ENCODE peak calls at places on chromosomes 4 and X, in ten cellular contexts. X is stomach, S is esophagus muscularis mucosa, R is HCT116, A is lower leg skin, K is A549, U is heart left ventricle, M is GM12892, J is suprapubic skin, H is transverse colon. E is an unnamed sample.

GRCh38 chr4:76689079-76689817 is 208.7 kb downstream of the SOWAHB start:
- DNase-seq in A (no peak), U (peak), H (peak), K (peak), S (no peak), M (peak), R (peak), X (peak), J (no peak), E (peak)

GRCh38 chr4:172134536-172134935 is 321.3 kb downstream of the GALNTL6 start:
- DNase-seq in K (no peak), S (no peak), A (no peak), U (no peak), M (no peak), J (no peak), X (no peak), R (no peak), H (no peak), E (no peak)

GRCh38 chr4:12827966-12828365 is 656.2 kb downstream of the RAB28 start:
- DNase-seq in U (no peak), S (no peak), K (no peak), R (no peak), X (no peak), H (no peak), J (no peak), M (no peak), A (no peak), E (no peak)

GRCh38 chr4:94711635-94712034 is 46.1 kb upstream of the BMPR1B start:
- DNase-seq in X (no peak), M (no peak), J (no peak), R (no peak), H (no peak), S (no peak), K (no peak), A (no peak), U (no peak), E (no peak)

GRCh38 chr4:84319124-84319523 is 180.0 kb downstream of the NKX6-1 start:
- DNase-seq in M (no peak), X (no peak), H (no peak), A (no peak), K (peak), R (no peak), S (no peak), J (no peak), U (no peak), E (no peak)

GRCh38 chr4:67393699-67394281 is 151.5 kb downstream of the CENPC start:
- DNase-seq in H (no peak), R (peak), M (no peak), A (no peak), X (no peak), J (no peak), K (peak), S (no peak), U (no peak), E (no peak)

GRCh38 chr4:47287735-47288134 is 175.8 kb downstream of the COMMD8 start:
- DNase-seq in A (no peak), S (no peak), X (no peak), K (no peak), U (no peak), M (no peak), J (no peak), H (no peak), R (no peak), E (peak)

GRCh38 chrX:85052207-85052606 is 48.5 kb downstream of the APOOL start:
- DNase-seq in H (no peak), J (no peak), M (no peak), S (no peak), U (no peak), K (no peak), A (no peak), R (no peak), X (no peak), E (no peak)

GRCh38 chr4:157804169-157804543 is 368.7 kb downstream of the GASK1B start:
- DNase-seq in J (no peak), R (no peak), H (no peak), X (no peak), M (no peak), U (no peak), K (no peak), S (no peak), A (no peak), E (no peak)

DNA sequence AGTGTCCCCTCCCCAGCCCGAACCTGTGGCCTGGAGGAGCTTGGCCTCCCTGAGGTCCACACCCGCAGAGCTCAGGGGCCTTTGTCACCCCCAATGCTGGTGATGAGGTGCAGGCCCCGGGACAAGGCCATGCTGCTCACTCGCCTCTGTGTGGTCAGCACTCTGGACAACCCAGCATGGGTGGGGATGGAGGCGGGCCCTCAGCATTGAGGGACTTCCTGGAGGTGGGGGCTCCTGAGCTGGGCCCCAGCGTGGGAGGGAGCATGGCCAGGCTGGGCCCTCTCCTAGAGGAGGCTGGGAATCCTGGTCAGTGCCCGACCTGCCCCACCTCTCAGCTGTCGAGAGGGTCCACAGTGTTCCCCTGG is 30.6 kb downstream of the TACC3 start:
- DNase-seq in X (no peak), M (no peak), J (no peak), H (no peak), K (no peak), S (no peak), A (no peak), U (no peak), R (no peak), E (no peak)
- TF ChIP-seq POLR2A in X (no peak), M (no peak), J (no peak), H (no peak), K (no peak), S (no peak), A (no peak), U (no peak), R (no peak), E (no peak)

GRCh38 chrX:153973127-153974002 is 811 bp downstream of the TMEM187 start:
- DNase-seq in X (no peak), J (no peak), U (no peak), A (no peak), H (no peak), M (no peak), S (no peak), K (no peak), R (no peak), E (no peak)
- TF ChIP-seq POLR2A in X (no peak), J (no peak), U (no peak), A (no peak), H (peak), M (no peak), S (no peak), K (no peak), R (no peak), E (no peak)

DNA sequence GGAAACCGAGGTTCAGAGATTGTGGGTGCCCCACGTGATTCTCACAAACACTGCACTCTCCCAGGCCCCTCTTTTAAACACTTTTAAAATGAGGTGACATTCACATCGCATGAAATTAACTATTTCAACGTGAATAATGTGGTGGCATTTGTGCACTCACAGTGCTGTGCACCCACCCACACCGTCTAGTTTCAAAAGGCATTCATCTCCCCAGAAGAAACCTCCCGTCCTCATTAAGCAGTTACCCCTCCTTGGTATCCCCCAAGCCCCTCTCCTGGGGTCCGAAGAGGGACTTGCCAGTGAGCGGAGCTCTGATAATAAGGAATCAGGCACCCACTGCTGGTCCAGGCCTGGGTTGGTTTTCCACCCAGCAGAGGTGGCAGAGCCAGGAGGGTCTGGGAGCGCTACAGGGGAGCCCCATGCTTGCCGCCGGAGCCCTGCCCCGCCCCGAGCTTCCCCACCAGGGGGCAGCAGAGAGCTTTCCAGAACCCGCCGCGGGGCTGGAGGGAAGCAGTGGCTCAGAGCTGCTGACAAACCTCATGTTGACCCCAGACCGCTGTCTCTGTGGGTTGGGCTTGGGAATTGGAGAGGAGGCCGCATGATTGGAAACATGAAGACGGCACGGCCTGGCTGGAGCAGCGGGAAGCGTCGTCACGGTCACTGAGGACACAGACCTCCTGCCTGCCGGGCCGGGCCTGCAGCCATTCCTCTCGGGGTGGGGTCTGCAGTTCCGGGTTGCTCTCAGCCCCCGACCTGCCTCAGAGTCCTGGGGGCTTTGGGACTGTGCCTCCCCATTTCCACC is 27.5 kb upstream of the HTRA3 start:
- DNase-seq in K (peak), M (peak), U (peak), X (peak), S (peak), A (peak), R (peak), H (peak), J (peak), E (peak)
- TF ChIP-seq POLR2A in K (no peak), M (no peak), U (no peak), X (no peak), S (no peak), A (no peak), R (no peak), H (no peak), J (no peak), E (no peak)

DNA sequence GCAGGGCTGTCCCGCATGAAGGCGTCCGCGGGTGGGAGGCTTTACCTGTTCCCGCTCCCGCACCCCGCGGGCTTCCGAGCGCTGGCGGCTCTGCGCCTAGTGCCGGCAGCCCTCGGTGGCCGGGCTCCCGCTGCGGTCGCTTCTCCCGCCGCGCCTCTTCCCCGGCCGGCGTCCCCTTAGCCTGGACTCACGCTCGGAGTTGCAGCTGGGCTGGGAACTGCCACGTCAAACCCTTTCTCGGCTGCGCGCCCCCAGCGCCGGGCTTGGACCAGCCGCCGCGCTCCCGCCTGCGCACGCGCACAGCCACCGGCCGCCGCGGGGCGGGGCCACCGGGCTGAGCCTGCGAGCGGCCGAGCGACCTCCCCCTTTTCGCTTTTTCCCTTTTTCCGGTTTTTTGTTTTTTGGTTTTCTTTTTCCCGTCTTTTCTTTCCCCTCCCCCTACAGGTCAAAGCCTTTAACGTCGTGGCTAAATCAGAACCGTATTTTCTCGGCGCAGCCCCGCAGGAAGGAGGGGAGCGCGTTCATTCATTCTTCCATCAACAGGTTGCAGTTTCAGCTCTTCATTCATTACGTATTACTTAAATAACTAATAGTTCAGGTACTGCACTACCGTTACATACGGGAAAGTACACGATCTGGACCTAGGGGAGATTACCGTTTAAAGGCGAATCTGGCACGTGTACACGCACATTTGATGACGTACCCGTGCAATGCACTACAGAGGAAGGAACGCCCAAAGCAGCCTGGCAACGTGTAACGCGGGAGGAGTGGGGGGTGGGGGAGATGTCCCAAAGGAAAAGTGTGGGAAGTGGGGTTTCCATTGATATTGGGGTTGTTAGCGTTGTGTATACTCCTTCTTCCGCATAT is at the start of gene SEC24D:
- DNase-seq in J (peak), R (peak), K (peak), S (peak), A (peak), U (peak), X (peak), M (peak), H (peak), E (peak)
- TF ChIP-seq POLR2A in J (no peak), R (peak), K (no peak), S (peak), A (peak), U (no peak), X (no peak), M (peak), H (peak), E (peak)

GRCh38 chr4:2262145-2262943 is 435 bp upstream of the MXD4 start:
- DNase-seq in X (peak), J (peak), A (peak), U (peak), H (peak), M (peak), S (peak), R (peak), K (peak), E (peak)
- TF ChIP-seq POLR2A in X (no peak), J (no peak), A (peak), U (peak), H (peak), M (peak), S (peak), R (peak), K (peak), E (peak)

DNA sequence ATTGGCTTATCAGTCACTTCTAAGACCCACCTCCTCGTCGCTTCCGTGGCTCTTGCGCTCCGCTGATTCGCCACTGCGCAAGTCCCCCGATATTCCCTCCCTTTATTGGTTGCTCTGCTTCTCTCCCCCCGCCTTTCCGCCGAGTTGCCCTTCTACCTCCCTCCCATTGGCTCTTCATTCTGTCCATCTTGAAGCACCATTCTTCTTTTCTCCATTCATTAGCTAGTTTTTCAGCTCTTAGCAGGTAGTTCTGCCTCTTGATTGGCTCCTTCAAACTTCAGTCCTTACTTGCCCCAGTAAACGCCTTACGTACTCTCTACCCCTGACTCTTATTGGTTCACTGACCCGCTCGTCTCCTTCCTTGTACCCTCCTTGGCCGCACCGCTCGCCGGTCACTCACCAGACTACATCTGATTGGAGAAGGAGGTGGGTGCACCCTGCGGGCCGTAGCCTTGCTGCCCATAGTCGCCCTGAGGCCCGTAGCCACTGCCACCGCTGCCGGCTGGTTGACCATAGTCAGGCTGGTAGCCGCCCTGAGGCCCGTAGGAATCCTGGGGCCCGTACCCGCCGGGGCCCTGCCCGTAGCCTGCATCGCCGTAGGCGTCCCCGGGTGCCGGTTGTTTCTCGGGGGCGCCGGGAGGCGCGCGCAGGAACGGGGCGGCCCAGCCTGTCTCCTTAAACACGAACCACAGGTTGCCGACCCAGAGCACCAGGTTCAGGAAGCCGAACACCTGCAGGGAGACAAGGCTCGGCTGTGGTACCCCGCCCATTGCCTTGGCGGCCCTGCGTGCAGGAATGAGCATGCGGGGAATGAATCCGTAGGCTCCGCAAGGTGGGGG is 5.1 kb upstream of the PRICKLE3 start:
- DNase-seq in H (peak), U (peak), S (peak), A (peak), J (peak), M (peak), X (peak), R (peak), K (peak), E (peak)
- TF ChIP-seq POLR2A in H (peak), U (no peak), S (peak), A (no peak), J (no peak), M (peak), X (no peak), R (peak), K (peak), E (peak)

GRCh38 chr4:185395956-185396723 is 416 bp upstream of the LRP2BP start:
- DNase-seq in J (peak), A (peak), R (peak), K (peak), S (peak), X (peak), M (peak), U (peak), H (peak), E (peak)

GRCh38 chr4:185395255-185395955 is at the start of gene LRP2BP:
- DNase-seq in J (no peak), M (no peak), U (no peak), H (no peak), S (no peak), X (no peak), K (no peak), A (no peak), R (no peak), E (no peak)

GRCh38 chr4:185394568-185395254 is 1.0 kb downstream of the LRP2BP start:
- DNase-seq in J (no peak), R (no peak), K (no peak), U (no peak), H (no peak), A (no peak), M (no peak), X (no peak), S (no peak), E (no peak)

GRCh38 chr4:185398618-185399017 is 2.0 kb downstream of the ANKRD37 start:
- DNase-seq in H (no peak), M (no peak), R (no peak), K (no peak), X (no peak), S (no peak), A (no peak), U (no peak), J (no peak), E (no peak)

DNA sequence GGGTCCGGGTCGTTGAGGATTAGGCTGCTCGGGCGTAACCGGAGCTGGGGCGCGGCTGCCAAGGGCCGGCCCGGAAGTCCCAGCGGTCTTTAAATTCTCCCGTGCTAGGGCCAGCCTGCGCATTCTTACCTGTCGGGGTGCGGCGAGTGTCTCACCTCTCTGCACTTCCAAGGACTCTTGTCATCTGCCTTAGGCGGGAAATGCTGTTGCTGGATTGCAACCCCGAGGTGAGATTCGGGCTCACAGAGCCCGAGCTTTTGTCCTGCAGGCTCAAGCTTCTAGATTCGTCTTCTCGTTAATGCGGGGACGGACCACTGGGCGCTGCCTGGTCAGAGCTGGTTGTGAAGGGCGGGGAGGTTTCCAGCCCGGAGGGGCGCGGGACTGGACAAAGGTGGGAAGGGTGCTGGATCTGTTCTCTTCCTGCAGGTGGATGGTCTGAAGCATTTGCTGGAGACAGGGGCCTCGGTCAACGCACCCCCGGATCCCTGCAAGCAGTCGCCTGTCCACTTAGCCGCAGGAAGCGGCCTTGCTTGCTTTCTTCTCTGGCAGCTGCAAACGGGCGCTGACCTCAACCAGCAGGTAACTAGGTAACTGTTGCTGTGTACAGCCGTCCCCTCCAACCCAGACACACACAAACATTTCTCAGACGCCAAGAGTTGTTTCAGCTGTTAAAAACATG is at the start of gene ANKRD37:
- DNase-seq in M (no peak), S (no peak), U (peak), K (peak), A (no peak), X (peak), J (no peak), H (peak), R (no peak), E (no peak)
- TF ChIP-seq POLR2A in M (peak), S (no peak), U (no peak), K (no peak), A (no peak), X (no peak), J (no peak), H (peak), R (no peak), E (peak)

GRCh38 chr4:55722132-55722531 is 86.0 kb upstream of the NMU start:
- DNase-seq in A (no peak), K (no peak), H (no peak), J (no peak), U (no peak), R (no peak), S (no peak), M (no peak), X (no peak), E (no peak)

GRCh38 chr4:55723403-55723802 is 87.3 kb upstream of the NMU start:
- DNase-seq in A (no peak), R (no peak), S (no peak), U (no peak), J (no peak), X (no peak), H (no peak), M (no peak), K (no peak), E (no peak)

GRCh38 chr4:55725057-55725456 is 89.0 kb upstream of the NMU start:
- DNase-seq in A (no peak), H (no peak), M (no peak), J (no peak), K (no peak), U (no peak), X (no peak), R (no peak), S (no peak), E (no peak)

DNA sequence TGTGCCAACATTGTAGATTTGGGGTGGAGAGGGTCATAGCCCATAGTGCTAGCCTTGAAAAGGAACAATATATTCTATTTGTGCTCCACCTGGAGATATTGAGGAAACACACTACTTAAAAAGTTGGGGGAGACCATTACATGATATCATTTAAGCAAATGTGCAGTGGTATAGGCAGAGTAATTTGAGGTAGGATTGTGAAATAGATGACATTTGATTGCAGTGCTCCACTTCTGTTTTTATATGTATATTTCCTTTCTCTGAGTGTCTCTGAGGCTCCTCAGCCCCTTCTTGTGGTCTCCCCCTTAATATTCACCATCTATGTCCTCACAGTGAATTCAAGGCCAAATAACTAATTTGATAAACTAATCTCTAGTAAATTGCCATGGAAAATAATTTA is 85.6 kb upstream of the NMU start:
- DNase-seq in R (no peak), X (no peak), J (no peak), H (no peak), S (no peak), A (no peak), M (no peak), U (no peak), K (no peak), E (no peak)
- TF ChIP-seq POLR2A in R (no peak), X (no peak), J (no peak), H (no peak), S (no peak), A (no peak), M (no peak), U (no peak), K (no peak), E (no peak)

GRCh38 chr4:15001248-15001824 is 945 bp upstream of the CPEB2 start:
- DNase-seq in K (peak), X (peak), R (no peak), M (peak), U (peak), J (peak), H (peak), A (peak), S (peak), E (no peak)
- TF ChIP-seq POLR2A in K (no peak), X (no peak), R (no peak), M (no peak), U (no peak), J (no peak), H (peak), A (no peak), S (no peak), E (peak)

E was measured in H54.